ENCODE peak calls at places on chromosome 14, in six cellular contexts. E is A549, G is K562, C is HepG2, I is SK-N-SH, W is GM12878. U is an unnamed sample.

GRCh38 chr14:30581283-30581625 is 22.3 kb downstream of the G2E3 start:
- DNase-seq in E (no peak), G (no peak), C (no peak), I (no peak), W (no peak), U (no peak)

GRCh38 chr14:100531152-100531551 is 56.1 kb downstream of the BEGAIN start:
- DNase-seq in E (no peak), G (no peak), C (no peak), I (no peak), W (no peak), U (no peak)

GRCh38 chr14:68783408-68784297 is 9.2 kb downstream of the ZFP36L1 start:
- DNase-seq in E (no peak), G (no peak), C (peak), I (no peak), W (no peak), U (no peak)

GRCh38 chr14:68412505-68413496 is 380.1 kb downstream of the ZFP36L1 start:
- DNase-seq in E (peak), G (peak), C (no peak), I (no peak), W (no peak), U (no peak)

GRCh38 chr14:47040490-47040889 is 388.9 kb upstream of the RPL10L start:
- DNase-seq in E (no peak), G (no peak), C (peak), I (no peak), W (no peak), U (no peak)

GRCh38 chr14:104175811-104176210 is 37.4 kb downstream of the KIF26A start:
- DNase-seq in E (no peak), G (no peak), C (no peak), I (no peak), W (no peak), U (no peak)

GRCh38 chr14:104437703-104438102 is 141.9 kb upstream of the C14orf180 start:
- DNase-seq in E (no peak), G (no peak), C (no peak), I (peak), W (no peak), U (no peak)

GRCh38 chr14:90755661-90756304 is 60.4 kb downstream of the TTC7B start:
- DNase-seq in E (no peak), G (no peak), C (no peak), I (no peak), W (no peak), U (peak)

GRCh38 chr14:57479197-57479596 is 14.5 kb downstream of the CCDC198 start:
- DNase-seq in E (no peak), G (no peak), C (no peak), I (no peak), W (no peak), U (no peak)

GRCh38 chr14:47665337-47666134 is 9.9 kb downstream of the MDGA2 start:
- DNase-seq in E (no peak), G (no peak), C (no peak), I (no peak), W (no peak), U (no peak)

GRCh38 chr14:94946244-94946643 is 176.3 kb upstream of the GSC start:
- DNase-seq in E (no peak), G (no peak), C (no peak), I (no peak), W (no peak), U (no peak)

GRCh38 chr14:32217301-32217700 is 14.2 kb upstream of the RNU6-8 start:
- DNase-seq in E (no peak), G (no peak), C (no peak), I (peak), W (no peak), U (no peak)

GRCh38 chr14:23068792-23069412 is 11.6 kb upstream of the CDH24 start:
- DNase-seq in E (peak), G (peak), C (peak), I (peak), W (peak), U (peak)

GRCh38 chr14:69648480-69649414 is 37.4 kb downstream of the SUSD6 start:
- DNase-seq in E (peak), G (no peak), C (peak), I (no peak), W (peak), U (peak)

GRCh38 chr14:22987291-22987690 is 4.9 kb upstream of the AJUBA start:
- DNase-seq in E (no peak), G (no peak), C (no peak), I (no peak), W (no peak), U (no peak)

DNA sequence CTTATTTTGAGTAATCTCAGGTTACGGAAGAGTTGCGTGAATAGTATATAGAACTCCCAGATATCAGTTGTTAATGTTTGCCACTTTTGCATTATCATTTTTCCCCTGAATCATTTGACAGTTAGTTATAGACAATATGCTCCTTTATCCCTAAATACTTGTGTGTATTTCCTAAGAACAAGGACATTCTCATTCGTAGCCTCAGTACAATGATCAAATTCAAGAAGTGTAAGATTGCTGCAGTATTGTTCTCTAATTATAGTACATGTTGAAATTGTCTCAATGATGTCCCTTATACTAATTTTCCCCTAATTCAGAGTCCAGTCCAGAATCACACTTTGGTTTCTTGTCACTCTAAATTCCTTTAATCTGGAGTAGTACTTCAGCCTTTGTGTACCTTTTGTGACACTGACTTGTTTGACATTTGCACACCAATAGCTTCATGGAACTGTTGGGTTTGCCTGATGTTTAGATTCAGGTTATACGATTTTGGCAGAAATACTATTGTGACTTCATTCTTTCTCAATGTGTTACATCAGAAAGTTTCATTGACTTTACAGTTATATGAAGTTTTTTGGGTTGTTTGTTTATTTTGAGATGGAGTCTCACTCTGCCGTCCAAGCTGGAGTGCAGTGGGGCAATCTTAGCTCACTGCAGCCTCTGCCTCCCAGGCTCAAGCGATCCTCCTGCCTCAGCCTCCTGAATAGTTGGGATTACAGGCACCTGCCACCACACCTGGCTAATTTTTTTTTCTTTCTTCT is 13.1 kb downstream of the DYNC1H1 start:
- DNase-seq in E (no peak), G (no peak), C (no peak), I (no peak), W (no peak), U (peak)
- TF ChIP-seq SMC3 in E (no peak), G (no peak), C (no peak), I (no peak), W (no peak), U (no peak)

DNA sequence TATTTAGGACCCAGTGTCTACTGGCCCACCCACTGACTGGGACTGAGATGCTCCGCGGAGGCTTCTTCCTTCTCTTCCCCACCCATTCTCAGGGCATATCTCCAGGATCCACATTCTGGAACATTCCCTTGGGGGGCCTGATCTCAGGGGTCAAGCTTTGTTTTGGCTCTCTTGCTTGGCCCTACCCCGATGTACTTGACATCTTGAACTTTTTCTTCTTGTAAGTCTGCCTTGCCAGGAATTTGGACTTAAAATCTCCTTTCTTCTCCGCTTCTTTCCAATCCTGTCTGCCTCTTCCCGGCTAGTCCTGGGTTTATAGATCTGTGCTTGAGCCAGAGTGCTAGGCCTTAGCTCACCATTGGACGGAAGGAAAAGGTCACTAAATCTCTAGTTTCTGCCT is 22.1 kb downstream of the DACT1 start:
- DNase-seq in E (no peak), G (no peak), C (no peak), I (no peak), W (no peak), U (no peak)
- TF ChIP-seq SMC3 in E (no peak), G (no peak), C (no peak), I (no peak), W (no peak), U (no peak)

GRCh38 chr14:77286554-77286953 is 15.5 kb upstream of the NGB start:
- DNase-seq in E (no peak), G (no peak), C (no peak), I (no peak), W (no peak), U (no peak)
- TF ChIP-seq SMC3 in E (no peak), G (no peak), C (no peak), I (no peak), W (no peak), U (no peak)

GRCh38 chr14:74083161-74083560 is 1.1 kb downstream of the ALDH6A1 start:
- DNase-seq in E (no peak), G (no peak), C (no peak), I (no peak), W (no peak), U (peak)
- TF ChIP-seq SMC3 in E (no peak), G (no peak), C (no peak), I (no peak), W (no peak), U (no peak)

DNA sequence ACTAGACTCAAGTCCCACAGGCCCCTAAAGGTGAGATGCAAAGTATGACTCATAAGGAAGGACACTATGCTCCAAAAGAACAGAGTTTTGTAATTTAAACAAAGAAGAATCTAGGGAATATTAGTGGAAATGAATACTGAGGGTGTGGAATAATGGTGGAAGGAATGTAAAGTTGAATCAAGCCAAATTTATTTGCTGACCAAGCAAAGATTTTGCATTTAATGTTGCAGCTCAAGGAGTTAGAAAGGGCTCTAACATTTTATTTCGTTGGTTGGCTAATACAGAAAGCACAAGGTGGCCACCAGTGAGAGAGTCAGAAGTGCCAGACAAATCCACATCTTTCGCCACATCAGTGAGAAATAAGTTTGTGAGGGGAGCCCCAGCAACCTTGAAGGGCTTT is 550.3 kb downstream of the FOXG1 start:
- DNase-seq in E (no peak), G (no peak), C (no peak), I (no peak), W (no peak), U (no peak)
- TF ChIP-seq SMC3 in E (no peak), G (no peak), C (no peak), I (no peak), W (no peak), U (no peak)

U was measured in IMR-90.